ENCODE peak calls at places on chromosomes 1 and 21, in nine cellular contexts. One of them, this sample, is unnamed.
A peak's percentile ranks its signal among the peaks of the same experiment; 100 is the strongest.

GRCh38 chr1:11804666-11805453 is 904 bp downstream of the MTHFR start:
- DNase-seq in EL: peak; percentile 43
- DNase-seq in LHCN-M2: peak; percentile 44
- DNase-seq in heart right ventricle: peak; percentile 78
- DNase-seq in KG1: no peak
- DNase-seq in stimulated activated naive CD4-positive, alpha-beta T cell: peak; percentile 5
- DNase-seq in AG04450: no peak
- DNase-seq in anterior cingulate cortex: no peak
- DNase-seq in T-helper 2 cell: no peak
- DNase-seq in this sample: no peak

GRCh38 chr1:98008373-98008772 is 87.5 kb upstream of the DPYD start:
- DNase-seq in AG04450: no peak
- DNase-seq in EL: no peak
- DNase-seq in T-helper 2 cell: no peak
- DNase-seq in stimulated activated naive CD4-positive, alpha-beta T cell: no peak
- DNase-seq in anterior cingulate cortex: no peak
- DNase-seq in heart right ventricle: no peak
- DNase-seq in KG1: no peak
- DNase-seq in LHCN-M2: no peak
- DNase-seq in this sample: no peak

GRCh38 chr1:199859525-199859924 is 168.0 kb upstream of the NR5A2 start:
- DNase-seq in KG1: peak; percentile 49
- DNase-seq in LHCN-M2: peak; percentile 82
- DNase-seq in EL: peak; percentile 76
- DNase-seq in AG04450: peak; percentile 44
- DNase-seq in heart right ventricle: peak; percentile 7
- DNase-seq in stimulated activated naive CD4-positive, alpha-beta T cell: no peak
- DNase-seq in T-helper 2 cell: no peak
- DNase-seq in anterior cingulate cortex: no peak
- DNase-seq in this sample: peak; percentile 82

GRCh38 chr1:16017461-16018303 is at the start of gene HSPB7:
- DNase-seq in KG1: no peak
- DNase-seq in EL: peak; percentile 64
- DNase-seq in AG04450: no peak
- DNase-seq in T-helper 2 cell: no peak
- DNase-seq in anterior cingulate cortex: peak; percentile 39
- DNase-seq in LHCN-M2: peak; percentile 67
- DNase-seq in heart right ventricle: peak; percentile 90
- DNase-seq in stimulated activated naive CD4-positive, alpha-beta T cell: no peak
- DNase-seq in this sample: no peak

GRCh38 chr1:151493042-151493441 is 18.1 kb upstream of the CGN start:
- DNase-seq in heart right ventricle: no peak
- DNase-seq in LHCN-M2: no peak
- DNase-seq in T-helper 2 cell: no peak
- DNase-seq in anterior cingulate cortex: no peak
- DNase-seq in KG1: no peak
- DNase-seq in AG04450: no peak
- DNase-seq in EL: no peak
- DNase-seq in stimulated activated naive CD4-positive, alpha-beta T cell: no peak
- DNase-seq in this sample: no peak

GRCh38 chr21:37780991-37781983 is 135.0 kb downstream of the KCNJ6 start:
- DNase-seq in KG1: no peak
- DNase-seq in anterior cingulate cortex: no peak
- DNase-seq in LHCN-M2: peak; percentile 99
- DNase-seq in stimulated activated naive CD4-positive, alpha-beta T cell: no peak
- DNase-seq in AG04450: no peak
- DNase-seq in EL: no peak
- DNase-seq in T-helper 2 cell: no peak
- DNase-seq in heart right ventricle: no peak
- DNase-seq in this sample: peak; percentile 14

GRCh38 chr21:43768868-43769167 is 7.3 kb downstream of the CSTB start:
- DNase-seq in AG04450: no peak
- DNase-seq in stimulated activated naive CD4-positive, alpha-beta T cell: no peak
- DNase-seq in anterior cingulate cortex: no peak
- DNase-seq in LHCN-M2: no peak
- DNase-seq in EL: no peak
- DNase-seq in heart right ventricle: no peak
- DNase-seq in T-helper 2 cell: no peak
- DNase-seq in KG1: no peak
- DNase-seq in this sample: no peak

GRCh38 chr1:202084791-202085681 is 37.7 kb upstream of the GPR37L1 start:
- DNase-seq in KG1: no peak
- DNase-seq in stimulated activated naive CD4-positive, alpha-beta T cell: no peak
- DNase-seq in EL: no peak
- DNase-seq in AG04450: no peak
- DNase-seq in LHCN-M2: no peak
- DNase-seq in anterior cingulate cortex: peak; percentile 75
- DNase-seq in T-helper 2 cell: no peak
- DNase-seq in heart right ventricle: no peak
- DNase-seq in this sample: peak; percentile 55

GRCh38 chr1:96596226-96596625 is 125.4 kb upstream of the PTBP2 start:
- DNase-seq in KG1: no peak
- DNase-seq in heart right ventricle: no peak
- DNase-seq in EL: peak; percentile 49
- DNase-seq in LHCN-M2: peak; percentile 29
- DNase-seq in T-helper 2 cell: no peak
- DNase-seq in AG04450: no peak
- DNase-seq in anterior cingulate cortex: no peak
- DNase-seq in stimulated activated naive CD4-positive, alpha-beta T cell: no peak
- DNase-seq in this sample: peak; percentile 44

GRCh38 chr1:43991200-43991475 is 261 bp upstream of the CCDC24 start:
- DNase-seq in EL: no peak
- DNase-seq in KG1: no peak
- DNase-seq in stimulated activated naive CD4-positive, alpha-beta T cell: no peak
- DNase-seq in T-helper 2 cell: no peak
- DNase-seq in LHCN-M2: no peak
- DNase-seq in AG04450: no peak
- DNase-seq in heart right ventricle: no peak
- DNase-seq in anterior cingulate cortex: no peak
- DNase-seq in this sample: no peak

GRCh38 chr1:14017531-14017961 is 317.6 kb downstream of the PRDM2 start:
- DNase-seq in LHCN-M2: no peak
- DNase-seq in EL: no peak
- DNase-seq in stimulated activated naive CD4-positive, alpha-beta T cell: no peak
- DNase-seq in T-helper 2 cell: no peak
- DNase-seq in AG04450: no peak
- DNase-seq in heart right ventricle: no peak
- DNase-seq in KG1: no peak
- DNase-seq in anterior cingulate cortex: peak; percentile 11
- DNase-seq in this sample: no peak

GRCh38 chr1:101898137-101898536 is 98.6 kb downstream of the OLFM3 start:
- DNase-seq in T-helper 2 cell: no peak
- DNase-seq in anterior cingulate cortex: no peak
- DNase-seq in LHCN-M2: no peak
- DNase-seq in EL: no peak
- DNase-seq in KG1: no peak
- DNase-seq in heart right ventricle: no peak
- DNase-seq in stimulated activated naive CD4-positive, alpha-beta T cell: no peak
- DNase-seq in AG04450: no peak
- DNase-seq in this sample: no peak

GRCh38 chr21:37166733-37167132 is 93.7 kb downstream of the TTC3 start:
- DNase-seq in LHCN-M2: no peak
- DNase-seq in anterior cingulate cortex: no peak
- DNase-seq in AG04450: no peak
- DNase-seq in KG1: no peak
- DNase-seq in stimulated activated naive CD4-positive, alpha-beta T cell: no peak
- DNase-seq in heart right ventricle: no peak
- DNase-seq in EL: peak; percentile 16
- DNase-seq in T-helper 2 cell: no peak
- DNase-seq in this sample: peak; percentile 4

GRCh38 chr1:61233121-61233659 is 150.8 kb downstream of the NFIA start:
- DNase-seq in stimulated activated naive CD4-positive, alpha-beta T cell: no peak
- DNase-seq in T-helper 2 cell: no peak
- DNase-seq in EL: no peak
- DNase-seq in AG04450: no peak
- DNase-seq in LHCN-M2: no peak
- DNase-seq in KG1: no peak
- DNase-seq in anterior cingulate cortex: no peak
- DNase-seq in heart right ventricle: no peak
- DNase-seq in this sample: no peak

GRCh38 chr1:169460193-169460833 is 25.4 kb downstream of the SLC19A2 start:
- DNase-seq in anterior cingulate cortex: no peak
- DNase-seq in EL: peak; percentile 36
- DNase-seq in KG1: no peak
- DNase-seq in stimulated activated naive CD4-positive, alpha-beta T cell: no peak
- DNase-seq in LHCN-M2: no peak
- DNase-seq in AG04450: no peak
- DNase-seq in heart right ventricle: no peak
- DNase-seq in T-helper 2 cell: no peak
- DNase-seq in this sample: peak; percentile 3

GRCh38 chr1:16375521-16376359 is 8.7 kb downstream of the SZRD1 start:
- DNase-seq in LHCN-M2: no peak
- DNase-seq in T-helper 2 cell: no peak
- DNase-seq in KG1: no peak
- DNase-seq in heart right ventricle: no peak
- DNase-seq in stimulated activated naive CD4-positive, alpha-beta T cell: no peak
- DNase-seq in AG04450: peak; percentile 54
- DNase-seq in anterior cingulate cortex: no peak
- DNase-seq in EL: peak; percentile 96
- DNase-seq in this sample: peak; percentile 25

GRCh38 chr1:198449727-198450433 is 90.6 kb downstream of the ATP6V1G3 start:
- DNase-seq in T-helper 2 cell: no peak
- DNase-seq in heart right ventricle: no peak
- DNase-seq in stimulated activated naive CD4-positive, alpha-beta T cell: no peak
- DNase-seq in LHCN-M2: no peak
- DNase-seq in EL: peak; percentile 61
- DNase-seq in KG1: no peak
- DNase-seq in AG04450: no peak
- DNase-seq in anterior cingulate cortex: no peak
- DNase-seq in this sample: no peak

GRCh38 chr1:203289982-203290260 is 15.4 kb upstream of the BTG2 start:
- DNase-seq in AG04450: no peak
- DNase-seq in stimulated activated naive CD4-positive, alpha-beta T cell: no peak
- DNase-seq in anterior cingulate cortex: no peak
- DNase-seq in heart right ventricle: no peak
- DNase-seq in T-helper 2 cell: no peak
- DNase-seq in EL: no peak
- DNase-seq in KG1: no peak
- DNase-seq in LHCN-M2: no peak
- DNase-seq in this sample: no peak

GRCh38 chr1:83818916-83819315 is 180.0 kb downstream of the TTLL7 start:
- DNase-seq in LHCN-M2: no peak
- DNase-seq in anterior cingulate cortex: no peak
- DNase-seq in heart right ventricle: no peak
- DNase-seq in AG04450: no peak
- DNase-seq in EL: peak; percentile 75
- DNase-seq in T-helper 2 cell: no peak
- DNase-seq in stimulated activated naive CD4-positive, alpha-beta T cell: no peak
- DNase-seq in KG1: no peak
- DNase-seq in this sample: no peak

GRCh38 chr21:39034590-39035536 is 148.4 kb downstream of the PSMG1 start:
- DNase-seq in LHCN-M2: no peak
- DNase-seq in stimulated activated naive CD4-positive, alpha-beta T cell: no peak
- DNase-seq in heart right ventricle: no peak
- DNase-seq in T-helper 2 cell: no peak
- DNase-seq in EL: no peak
- DNase-seq in anterior cingulate cortex: no peak
- DNase-seq in AG04450: no peak
- DNase-seq in KG1: no peak
- DNase-seq in this sample: no peak

GRCh38 chr1:71592646-71593274 is 511.9 kb upstream of the ZRANB2 start:
- DNase-seq in AG04450: no peak
- DNase-seq in T-helper 2 cell: no peak
- DNase-seq in stimulated activated naive CD4-positive, alpha-beta T cell: no peak
- DNase-seq in EL: no peak
- DNase-seq in KG1: no peak
- DNase-seq in heart right ventricle: no peak
- DNase-seq in LHCN-M2: no peak
- DNase-seq in anterior cingulate cortex: no peak
- DNase-seq in this sample: no peak

GRCh38 chr1:7551442-7551841 is 219.7 kb upstream of the VAMP3 start:
- DNase-seq in AG04450: no peak
- DNase-seq in EL: no peak
- DNase-seq in anterior cingulate cortex: no peak
- DNase-seq in stimulated activated naive CD4-positive, alpha-beta T cell: no peak
- DNase-seq in T-helper 2 cell: no peak
- DNase-seq in LHCN-M2: no peak
- DNase-seq in heart right ventricle: no peak
- DNase-seq in KG1: no peak
- DNase-seq in this sample: no peak

GRCh38 chr21:45880097-45881068 is 101.2 kb upstream of the COL6A1 start:
- DNase-seq in stimulated activated naive CD4-positive, alpha-beta T cell: peak; percentile 35
- DNase-seq in T-helper 2 cell: peak; percentile 59
- DNase-seq in EL: peak; percentile 82
- DNase-seq in heart right ventricle: peak; percentile 44
- DNase-seq in KG1: peak; percentile 63
- DNase-seq in AG04450: no peak
- DNase-seq in anterior cingulate cortex: no peak
- DNase-seq in LHCN-M2: peak; percentile 88
- DNase-seq in this sample: peak; percentile 53

GRCh38 chr1:202802998-202803932 is 5.0 kb downstream of the KDM5B start:
- DNase-seq in heart right ventricle: no peak
- DNase-seq in LHCN-M2: no peak
- DNase-seq in EL: peak; percentile 68
- DNase-seq in T-helper 2 cell: no peak
- DNase-seq in stimulated activated naive CD4-positive, alpha-beta T cell: no peak
- DNase-seq in anterior cingulate cortex: no peak
- DNase-seq in KG1: no peak
- DNase-seq in AG04450: no peak
- DNase-seq in this sample: peak; percentile 29

GRCh38 chr1:209086486-209087192 is 496.9 kb upstream of the CAMK1G start:
- DNase-seq in AG04450: no peak
- DNase-seq in LHCN-M2: peak; percentile 48
- DNase-seq in anterior cingulate cortex: no peak
- DNase-seq in heart right ventricle: no peak
- DNase-seq in stimulated activated naive CD4-positive, alpha-beta T cell: no peak
- DNase-seq in KG1: no peak
- DNase-seq in EL: no peak
- DNase-seq in T-helper 2 cell: no peak
- DNase-seq in this sample: no peak

GRCh38 chr1:248758352-248758751 is 2.8 kb upstream of the LYPD8 start:
- DNase-seq in stimulated activated naive CD4-positive, alpha-beta T cell: no peak
- DNase-seq in LHCN-M2: no peak
- DNase-seq in EL: no peak
- DNase-seq in T-helper 2 cell: no peak
- DNase-seq in heart right ventricle: no peak
- DNase-seq in KG1: no peak
- DNase-seq in anterior cingulate cortex: no peak
- DNase-seq in AG04450: no peak
- DNase-seq in this sample: no peak

GRCh38 chr21:42092805-42093590 is 21.9 kb downstream of the UMODL1 start:
- DNase-seq in EL: no peak
- DNase-seq in KG1: no peak
- DNase-seq in heart right ventricle: no peak
- DNase-seq in stimulated activated naive CD4-positive, alpha-beta T cell: no peak
- DNase-seq in T-helper 2 cell: no peak
- DNase-seq in LHCN-M2: no peak
- DNase-seq in anterior cingulate cortex: no peak
- DNase-seq in AG04450: no peak
- DNase-seq in this sample: no peak

GRCh38 chr1:2145946-2146835 is 48.4 kb downstream of the FAAP20 start:
- DNase-seq in stimulated activated naive CD4-positive, alpha-beta T cell: no peak
- DNase-seq in AG04450: no peak
- DNase-seq in LHCN-M2: no peak
- DNase-seq in EL: no peak
- DNase-seq in anterior cingulate cortex: no peak
- DNase-seq in KG1: no peak
- DNase-seq in T-helper 2 cell: no peak
- DNase-seq in heart right ventricle: no peak
- DNase-seq in this sample: no peak

GRCh38 chr1:32870615-32871363 is at the start of gene FNDC5:
- DNase-seq in EL: peak; percentile 23
- DNase-seq in anterior cingulate cortex: no peak
- DNase-seq in heart right ventricle: no peak
- DNase-seq in LHCN-M2: no peak
- DNase-seq in T-helper 2 cell: no peak
- DNase-seq in stimulated activated naive CD4-positive, alpha-beta T cell: no peak
- DNase-seq in KG1: no peak
- DNase-seq in AG04450: no peak
- DNase-seq in this sample: no peak

GRCh38 chr21:28509031-28509430 is 483.6 kb downstream of the LTN1 start:
- DNase-seq in KG1: no peak
- DNase-seq in T-helper 2 cell: no peak
- DNase-seq in LHCN-M2: no peak
- DNase-seq in AG04450: no peak
- DNase-seq in anterior cingulate cortex: no peak
- DNase-seq in heart right ventricle: no peak
- DNase-seq in stimulated activated naive CD4-positive, alpha-beta T cell: no peak
- DNase-seq in EL: no peak
- DNase-seq in this sample: no peak

GRCh38 chr1:20211511-20211931 is 25.2 kb upstream of the PLA2G2C start:
- DNase-seq in LHCN-M2: no peak
- DNase-seq in EL: no peak
- DNase-seq in T-helper 2 cell: no peak
- DNase-seq in stimulated activated naive CD4-positive, alpha-beta T cell: no peak
- DNase-seq in KG1: no peak
- DNase-seq in heart right ventricle: no peak
- DNase-seq in anterior cingulate cortex: no peak
- DNase-seq in AG04450: no peak
- DNase-seq in this sample: peak; percentile 55